ENCODE peak calls at places on chromosomes 1 and 21, in seven cellular contexts. One of them, this sample, is unnamed.

GRCh38 chr1:24319962-24320361 is 805 bp downstream of the GRHL3 start:
- DNase-seq in IMR-90: no peak
- DNase-seq in stomach: no peak
- DNase-seq in endothelial cell of umbilical vein: no peak
- DNase-seq in naive thymus-derived CD4-positive, alpha-beta T cell: peak; percentile 13
- DNase-seq in lung: no peak
- DNase-seq in tibial nerve: no peak
- DNase-seq in this sample: no peak

GRCh38 chr1:65813956-65814355 is 21.3 kb downstream of the PDE4B start:
- DNase-seq in IMR-90: peak; percentile 49
- DNase-seq in stomach: no peak
- DNase-seq in endothelial cell of umbilical vein: no peak
- DNase-seq in naive thymus-derived CD4-positive, alpha-beta T cell: no peak
- DNase-seq in lung: no peak
- DNase-seq in tibial nerve: no peak
- DNase-seq in this sample: no peak

GRCh38 chr1:203907901-203908300 is 46.5 kb downstream of the SNRPE start:
- DNase-seq in IMR-90: peak; percentile 51
- DNase-seq in stomach: no peak
- DNase-seq in endothelial cell of umbilical vein: no peak
- DNase-seq in naive thymus-derived CD4-positive, alpha-beta T cell: no peak
- DNase-seq in lung: no peak
- DNase-seq in tibial nerve: no peak
- DNase-seq in this sample: no peak

GRCh38 chr1:116474921-116475849 is 95.6 kb downstream of the CD58 start:
- DNase-seq in IMR-90: no peak
- DNase-seq in stomach: peak; percentile 78
- DNase-seq in endothelial cell of umbilical vein: no peak
- DNase-seq in naive thymus-derived CD4-positive, alpha-beta T cell: no peak
- DNase-seq in lung: no peak
- DNase-seq in tibial nerve: no peak
- DNase-seq in this sample: no peak

GRCh38 chr1:23727362-23727811 is 15.9 kb upstream of the ELOA start:
- DNase-seq in IMR-90: peak; percentile 91
- DNase-seq in stomach: peak; percentile 85
- DNase-seq in endothelial cell of umbilical vein: no peak
- DNase-seq in naive thymus-derived CD4-positive, alpha-beta T cell: no peak
- DNase-seq in lung: peak; percentile 84
- DNase-seq in tibial nerve: peak; percentile 33
- DNase-seq in this sample: no peak

GRCh38 chr1:28279721-28280120 is 20.4 kb downstream of the SESN2 start:
- DNase-seq in IMR-90: no peak
- DNase-seq in stomach: no peak
- DNase-seq in endothelial cell of umbilical vein: no peak
- DNase-seq in naive thymus-derived CD4-positive, alpha-beta T cell: no peak
- DNase-seq in lung: no peak
- DNase-seq in tibial nerve: no peak
- DNase-seq in this sample: no peak

GRCh38 chr1:154775559-154776338 is 94.3 kb downstream of the KCNN3 start:
- DNase-seq in IMR-90: no peak
- DNase-seq in stomach: no peak
- DNase-seq in endothelial cell of umbilical vein: no peak
- DNase-seq in naive thymus-derived CD4-positive, alpha-beta T cell: no peak
- DNase-seq in lung: no peak
- DNase-seq in tibial nerve: no peak
- DNase-seq in this sample: no peak

GRCh38 chr1:176795929-176796328 is 333.0 kb downstream of the PAPPA2 start:
- DNase-seq in IMR-90: no peak
- DNase-seq in stomach: no peak
- DNase-seq in endothelial cell of umbilical vein: no peak
- DNase-seq in naive thymus-derived CD4-positive, alpha-beta T cell: no peak
- DNase-seq in lung: no peak
- DNase-seq in tibial nerve: no peak
- DNase-seq in this sample: no peak

GRCh38 chr21:17925000-17925610 is 105.9 kb upstream of the C21orf91 start:
- DNase-seq in IMR-90: peak; percentile 54
- DNase-seq in stomach: peak; percentile 60
- DNase-seq in endothelial cell of umbilical vein: peak; percentile 42
- DNase-seq in naive thymus-derived CD4-positive, alpha-beta T cell: peak; percentile 54
- DNase-seq in lung: peak; percentile 51
- DNase-seq in tibial nerve: no peak
- DNase-seq in this sample: peak; percentile 44

GRCh38 chr1:74426208-74426932 is 86.0 kb downstream of the LRRC53 start:
- DNase-seq in IMR-90: peak; percentile 17
- DNase-seq in stomach: no peak
- DNase-seq in endothelial cell of umbilical vein: no peak
- DNase-seq in naive thymus-derived CD4-positive, alpha-beta T cell: no peak
- DNase-seq in lung: no peak
- DNase-seq in tibial nerve: no peak
- DNase-seq in this sample: no peak

GRCh38 chr1:14929547-14930223 is 223.9 kb upstream of the TMEM51 start:
- DNase-seq in IMR-90: peak; percentile 86
- DNase-seq in stomach: peak; percentile 54
- DNase-seq in endothelial cell of umbilical vein: no peak
- DNase-seq in naive thymus-derived CD4-positive, alpha-beta T cell: no peak
- DNase-seq in lung: no peak
- DNase-seq in tibial nerve: no peak
- DNase-seq in this sample: no peak

GRCh38 chr1:41662061-41662655 is 177.7 kb upstream of the EDN2 start:
- DNase-seq in IMR-90: peak; percentile 83
- DNase-seq in stomach: peak; percentile 57
- DNase-seq in endothelial cell of umbilical vein: peak; percentile 43
- DNase-seq in naive thymus-derived CD4-positive, alpha-beta T cell: peak; percentile 63
- DNase-seq in lung: peak; percentile 68
- DNase-seq in tibial nerve: no peak
- DNase-seq in this sample: peak; percentile 64

GRCh38 chr1:34983700-34984355 is 1.3 kb downstream of the TMEM35B start:
- DNase-seq in IMR-90: peak; percentile 17
- DNase-seq in stomach: no peak
- DNase-seq in endothelial cell of umbilical vein: no peak
- DNase-seq in naive thymus-derived CD4-positive, alpha-beta T cell: no peak
- DNase-seq in lung: no peak
- DNase-seq in tibial nerve: no peak
- DNase-seq in this sample: no peak

GRCh38 chr21:44279621-44280260 is 5.9 kb upstream of the AIRE start:
- DNase-seq in IMR-90: no peak
- DNase-seq in stomach: no peak
- DNase-seq in endothelial cell of umbilical vein: no peak
- DNase-seq in naive thymus-derived CD4-positive, alpha-beta T cell: no peak
- DNase-seq in lung: no peak
- DNase-seq in tibial nerve: no peak
- DNase-seq in this sample: no peak

GRCh38 chr1:231161711-231162299 is at the start of gene TRIM67:
- DNase-seq in IMR-90: no peak
- DNase-seq in stomach: no peak
- DNase-seq in endothelial cell of umbilical vein: peak; percentile 21
- DNase-seq in naive thymus-derived CD4-positive, alpha-beta T cell: no peak
- DNase-seq in lung: no peak
- DNase-seq in tibial nerve: no peak
- DNase-seq in this sample: no peak

GRCh38 chr1:91606546-91607078 is 106.0 kb downstream of the CDC7 start:
- DNase-seq in IMR-90: no peak
- DNase-seq in stomach: no peak
- DNase-seq in endothelial cell of umbilical vein: no peak
- DNase-seq in naive thymus-derived CD4-positive, alpha-beta T cell: no peak
- DNase-seq in lung: no peak
- DNase-seq in tibial nerve: no peak
- DNase-seq in this sample: no peak

GRCh38 chr1:29673669-29674624 is 437.6 kb downstream of the PTPRU start:
- DNase-seq in IMR-90: no peak
- DNase-seq in stomach: peak; percentile 14
- DNase-seq in endothelial cell of umbilical vein: no peak
- DNase-seq in naive thymus-derived CD4-positive, alpha-beta T cell: no peak
- DNase-seq in lung: peak; percentile 11
- DNase-seq in tibial nerve: no peak
- DNase-seq in this sample: no peak

DNA sequence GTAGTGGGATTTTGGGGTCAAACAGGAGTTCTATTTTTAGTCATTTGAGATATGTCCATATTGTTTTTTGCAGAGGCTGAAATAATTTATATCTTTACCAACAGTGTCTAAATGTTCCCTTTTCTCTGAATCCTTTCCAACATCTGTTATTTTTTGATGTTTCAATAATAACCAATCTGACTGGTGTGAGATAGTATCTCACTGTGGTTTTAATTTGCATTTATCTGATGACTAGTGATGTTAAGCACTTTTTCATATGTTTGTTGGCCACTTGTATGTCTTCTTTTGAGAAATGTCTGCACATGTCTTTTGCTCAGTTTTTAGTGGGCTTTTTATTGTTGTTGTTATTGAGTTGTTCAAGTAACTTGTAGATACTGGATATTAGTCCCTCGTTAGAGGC is 1325.0 kb downstream of the BRINP3 start:
- DNase-seq in IMR-90: no peak
- DNase-seq in stomach: no peak
- DNase-seq in endothelial cell of umbilical vein: no peak
- DNase-seq in naive thymus-derived CD4-positive, alpha-beta T cell: no peak
- DNase-seq in lung: no peak
- DNase-seq in tibial nerve: no peak
- DNase-seq in this sample: no peak
- H3K27ac ChIP-seq in IMR-90: no peak overlapping the region
- H3K27ac ChIP-seq in stomach: no peak overlapping the region
- H3K27ac ChIP-seq in endothelial cell of umbilical vein: no peak overlapping the region
- H3K27ac ChIP-seq in naive thymus-derived CD4-positive, alpha-beta T cell: no peak overlapping the region
- H3K27ac ChIP-seq in lung: no peak overlapping the region
- H3K27ac ChIP-seq in tibial nerve: no peak overlapping the region
- H3K27ac ChIP-seq in this sample: no peak overlapping the region

DNA sequence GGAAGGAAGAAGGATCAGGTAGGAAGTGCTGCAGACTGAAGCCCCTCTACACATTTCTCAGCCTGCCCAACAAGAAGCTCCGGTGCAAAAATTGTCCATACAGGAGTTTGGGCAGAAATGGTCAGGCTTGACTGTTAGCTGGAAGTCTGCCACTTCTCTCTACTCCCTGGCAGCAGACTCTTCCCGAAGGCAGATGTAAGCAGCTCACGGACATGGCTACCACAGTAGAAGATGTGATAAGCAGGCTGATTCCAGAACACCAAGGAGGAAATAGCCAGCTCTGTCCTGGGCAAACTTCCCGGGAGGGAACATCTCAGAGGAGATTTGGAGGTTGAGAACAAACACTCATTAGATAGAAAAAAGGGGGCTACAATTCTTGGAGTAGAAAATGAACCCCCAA is 52.6 kb downstream of the TRABD2B start:
- DNase-seq in IMR-90: no peak
- DNase-seq in stomach: no peak
- DNase-seq in endothelial cell of umbilical vein: no peak
- DNase-seq in naive thymus-derived CD4-positive, alpha-beta T cell: no peak
- DNase-seq in lung: no peak
- DNase-seq in tibial nerve: no peak
- DNase-seq in this sample: no peak
- H3K4me1 ChIP-seq in IMR-90: no peaks in the 10 kb centered on the region
- H3K4me1 ChIP-seq in stomach: peaks cover 17% of the 10 kb centered on the region
- H3K4me1 ChIP-seq in endothelial cell of umbilical vein: no peaks in the 10 kb centered on the region
- H3K4me1 ChIP-seq in naive thymus-derived CD4-positive, alpha-beta T cell: no peaks in the 10 kb centered on the region
- H3K4me1 ChIP-seq in lung: peaks cover 4% of the 10 kb centered on the region
- H3K4me1 ChIP-seq in tibial nerve: peaks cover 49% of the 10 kb centered on the region
- H3K4me1 ChIP-seq in this sample: no peaks in the 10 kb centered on the region

DNA sequence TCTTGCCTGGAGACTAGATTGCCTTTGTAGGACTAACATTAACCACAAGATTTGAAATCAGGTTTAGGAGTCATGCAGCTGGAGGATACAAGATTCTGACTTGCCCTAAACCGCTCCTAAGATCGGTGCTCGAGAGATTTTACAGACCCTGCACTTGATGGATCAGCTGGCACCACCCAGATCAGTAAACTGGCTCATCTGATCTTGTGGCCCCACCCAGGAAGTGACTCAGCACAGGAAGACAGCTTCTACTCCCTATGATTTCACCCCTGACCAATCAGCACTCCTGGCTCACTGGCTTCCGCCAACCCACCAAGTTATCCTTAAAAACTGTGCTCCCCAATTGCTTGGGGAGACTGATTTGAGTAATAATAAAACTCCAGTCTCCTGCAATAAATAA is 878 bp upstream of the CATSPERE start:
- DNase-seq in IMR-90: no peak
- DNase-seq in stomach: no peak
- DNase-seq in endothelial cell of umbilical vein: no peak
- DNase-seq in naive thymus-derived CD4-positive, alpha-beta T cell: peak; percentile 12
- DNase-seq in lung: no peak
- DNase-seq in tibial nerve: no peak
- DNase-seq in this sample: no peak
- H3K27ac ChIP-seq in IMR-90: no peak overlapping the region
- H3K27ac ChIP-seq in stomach: peak overlapping the region; percentile 94
- H3K27ac ChIP-seq in endothelial cell of umbilical vein: no peak overlapping the region
- H3K27ac ChIP-seq in naive thymus-derived CD4-positive, alpha-beta T cell: no peak overlapping the region
- H3K27ac ChIP-seq in lung: no peak overlapping the region
- H3K27ac ChIP-seq in tibial nerve: peak overlapping the region; percentile 91
- H3K27ac ChIP-seq in this sample: no peak overlapping the region

GRCh38 chr1:37998089-37998808 is 7.1 kb downstream of the FHL3 start:
- DNase-seq in IMR-90: no peak
- DNase-seq in stomach: no peak
- DNase-seq in endothelial cell of umbilical vein: no peak
- DNase-seq in naive thymus-derived CD4-positive, alpha-beta T cell: no peak
- DNase-seq in lung: no peak
- DNase-seq in tibial nerve: no peak
- DNase-seq in this sample: no peak

GRCh38 chr1:37999434-38000232 is 5.7 kb downstream of the FHL3 start:
- DNase-seq in IMR-90: peak; percentile 66
- DNase-seq in stomach: no peak
- DNase-seq in endothelial cell of umbilical vein: peak; percentile 86
- DNase-seq in naive thymus-derived CD4-positive, alpha-beta T cell: no peak
- DNase-seq in lung: peak; percentile 54
- DNase-seq in tibial nerve: no peak
- DNase-seq in this sample: no peak

GRCh38 chr1:37997256-37998088 is 7.7 kb upstream of the SF3A3 start:
- DNase-seq in IMR-90: no peak
- DNase-seq in stomach: no peak
- DNase-seq in endothelial cell of umbilical vein: no peak
- DNase-seq in naive thymus-derived CD4-positive, alpha-beta T cell: no peak
- DNase-seq in lung: no peak
- DNase-seq in tibial nerve: no peak
- DNase-seq in this sample: no peak

GRCh38 chr1:38000233-38000528 is 5.1 kb downstream of the FHL3 start:
- DNase-seq in IMR-90: no peak
- DNase-seq in stomach: no peak
- DNase-seq in endothelial cell of umbilical vein: no peak
- DNase-seq in naive thymus-derived CD4-positive, alpha-beta T cell: no peak
- DNase-seq in lung: no peak
- DNase-seq in tibial nerve: no peak
- DNase-seq in this sample: no peak

GRCh38 chr1:37998913-37999433 is 6.3 kb downstream of the FHL3 start:
- DNase-seq in IMR-90: no peak
- DNase-seq in stomach: no peak
- DNase-seq in endothelial cell of umbilical vein: no peak
- DNase-seq in naive thymus-derived CD4-positive, alpha-beta T cell: no peak
- DNase-seq in lung: no peak
- DNase-seq in tibial nerve: no peak
- DNase-seq in this sample: no peak
- H3K4me1 ChIP-seq in IMR-90: peaks cover 43% of the 10 kb centered on the region
- H3K4me1 ChIP-seq in stomach: peaks cover 72% of the 10 kb centered on the region
- H3K4me1 ChIP-seq in endothelial cell of umbilical vein: peaks cover 65% of the 10 kb centered on the region
- H3K4me1 ChIP-seq in naive thymus-derived CD4-positive, alpha-beta T cell: peaks cover 8% of the 10 kb centered on the region
- H3K4me1 ChIP-seq in lung: peaks cover 38% of the 10 kb centered on the region
- H3K4me1 ChIP-seq in tibial nerve: peaks cover 92% of the 10 kb centered on the region
- H3K4me1 ChIP-seq in this sample: peaks cover 15% of the 10 kb centered on the region

This sample was measured in CD8-positive, alpha-beta memory T cell.